ENCODE peak calls at places on chromosomes 13 and 19, in four cellular contexts. M is fibroblast of lung, N is A549, X is OCI-LY7. P is an unnamed sample.

GRCh38 chr13:94419304-94419943 is 60.1 kb downstream of the DCT start:
- DNase-seq in M (peak), N (no peak), X (no peak), P (no peak)

GRCh38 chr19:28847468-28847867 is 365.5 kb downstream of the UQCRFS1 start:
- DNase-seq in M (no peak), N (no peak), X (no peak), P (no peak)

GRCh38 chr19:49212302-49212701 is 54.7 kb downstream of the TRPM4 start:
- DNase-seq in M (peak), N (no peak), X (no peak), P (no peak)

GRCh38 chr13:21531475-21531874 is 72.4 kb upstream of the ZDHHC20 start:
- DNase-seq in M (no peak), N (no peak), X (no peak), P (no peak)

GRCh38 chr19:41801682-41802317 is 5.4 kb downstream of the CEACAM3 start:
- DNase-seq in M (no peak), N (no peak), X (no peak), P (no peak)

GRCh38 chr19:58003153-58003828 is 671 bp upstream of the ZNF606 start:
- DNase-seq in M (peak), N (no peak), X (no peak), P (peak)

GRCh38 chr13:32669030-32669646 is 82.9 kb downstream of the PDS5B start:
- DNase-seq in M (peak), N (peak), X (peak), P (no peak)

GRCh38 chr19:53332484-53332883 is 1.1 kb upstream of the ZNF845 start:
- DNase-seq in M (no peak), N (no peak), X (no peak), P (no peak)

GRCh38 chr19:19606021-19606420 is 12.5 kb downstream of the PBX4 start:
- DNase-seq in M (no peak), N (no peak), X (no peak), P (no peak)

DNA sequence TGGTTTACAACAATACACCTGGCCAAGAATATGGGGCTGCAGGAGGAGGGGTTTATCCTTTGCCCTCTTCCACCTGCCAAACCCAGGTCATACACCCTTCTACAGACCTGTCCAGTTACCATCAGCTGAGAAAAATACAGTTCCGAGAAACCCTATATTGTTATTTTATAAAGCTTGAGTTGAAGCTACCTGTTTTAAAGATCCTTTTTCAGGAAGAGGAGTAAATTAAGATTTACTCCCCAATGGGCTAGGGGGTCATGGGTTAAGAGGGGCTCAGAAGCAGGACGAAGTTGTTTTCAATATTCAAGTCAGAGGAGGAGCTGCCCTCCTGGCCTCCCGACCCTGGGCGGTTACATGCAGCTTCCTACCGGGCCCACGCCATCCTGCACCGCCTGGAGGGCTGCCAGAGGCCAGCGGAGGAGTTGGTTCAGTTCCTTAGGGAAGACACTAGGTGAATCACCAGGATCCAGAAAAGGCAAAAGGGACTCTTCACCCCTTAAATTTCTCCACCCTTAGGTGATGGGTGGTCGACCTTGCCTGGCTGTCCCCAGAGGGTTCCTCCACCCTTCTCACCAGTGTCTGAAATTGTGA is 1.3 kb downstream of the GJB2 start:
- DNase-seq in M (no peak), N (no peak), X (no peak), P (no peak)
- H3K4me2 ChIP-seq in M (no peak), N (peak), X (no peak), P (peak)

DNA sequence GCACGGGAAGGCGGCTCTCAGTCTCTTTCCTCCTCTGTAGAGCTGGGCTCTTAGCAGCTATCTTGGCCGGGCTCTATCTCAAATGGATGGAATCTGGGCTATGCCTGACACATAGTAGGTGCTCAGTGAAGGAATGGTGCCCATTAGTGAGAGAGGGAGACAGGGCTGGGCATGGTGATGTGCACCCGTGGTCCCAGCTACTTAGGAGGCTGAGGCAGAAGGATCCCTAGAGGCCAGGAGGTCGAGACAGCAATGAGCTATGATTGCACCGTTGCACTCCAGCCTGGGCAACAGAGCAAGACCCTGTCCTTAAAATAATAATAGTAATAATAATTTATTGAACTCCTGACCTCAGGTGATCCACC is 14.7 kb downstream of the KLF2 start:
- DNase-seq in M (no peak), N (no peak), X (no peak), P (no peak)
- H3K4me2 ChIP-seq in M (peak), N (peak), X (peak), P (no peak)

GRCh38 chr13:49213539-49213938 is 6.6 kb upstream of the MLNR start:
- DNase-seq in M (no peak), N (no peak), X (no peak), P (no peak)
- H3K4me2 ChIP-seq in M (no peak), N (no peak), X (no peak), P (no peak)

GRCh38 chr19:39410620-39411005 is 1.9 kb upstream of the PLEKHG2 start:
- DNase-seq in M (peak), N (no peak), X (no peak), P (no peak)
- H3K4me2 ChIP-seq in M (peak), N (peak), X (peak), P (peak)

DNA sequence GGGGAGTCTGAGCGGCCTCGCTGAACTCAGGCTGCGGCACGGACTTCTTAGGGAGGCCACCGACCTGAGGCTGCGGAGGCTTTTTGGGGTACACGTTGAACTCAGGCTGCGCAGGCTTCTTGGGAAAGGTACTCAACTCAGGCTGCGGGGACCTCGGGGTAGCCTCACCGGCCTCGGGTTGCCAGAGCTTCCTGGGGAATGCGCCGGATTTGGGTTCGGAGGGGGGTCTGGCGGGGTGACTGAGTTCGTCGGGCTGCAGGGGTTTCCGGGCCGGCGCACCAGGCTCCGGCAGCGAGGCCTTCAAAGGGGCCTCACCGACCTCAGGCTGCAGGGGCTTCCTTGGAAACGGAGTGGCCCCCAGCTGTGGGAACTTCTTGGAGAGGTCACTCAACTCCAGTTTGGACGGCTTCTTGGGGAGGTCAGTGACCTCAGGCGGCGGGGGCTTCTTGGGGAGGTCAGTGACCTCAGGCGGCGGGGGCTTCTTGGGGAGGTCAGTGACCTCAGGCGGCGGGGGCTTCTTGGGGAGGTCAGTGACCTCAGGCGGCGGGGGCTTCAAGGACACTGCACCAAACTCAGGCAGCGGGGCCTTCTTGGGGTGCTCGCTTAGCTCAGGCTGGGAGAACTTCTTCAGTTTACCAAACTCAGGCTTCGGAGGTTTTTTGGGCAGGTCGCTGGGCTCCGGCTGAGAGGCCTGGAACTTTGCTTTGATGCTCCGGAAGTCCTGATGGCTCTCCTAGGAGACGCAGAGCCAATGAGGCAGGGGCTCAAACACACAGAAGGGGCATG is 3.2 kb downstream of the PRAM1 start:
- DNase-seq in M (no peak), N (no peak), X (no peak), P (no peak)
- H3K4me2 ChIP-seq in M (no peak), N (no peak), X (no peak), P (no peak)

DNA sequence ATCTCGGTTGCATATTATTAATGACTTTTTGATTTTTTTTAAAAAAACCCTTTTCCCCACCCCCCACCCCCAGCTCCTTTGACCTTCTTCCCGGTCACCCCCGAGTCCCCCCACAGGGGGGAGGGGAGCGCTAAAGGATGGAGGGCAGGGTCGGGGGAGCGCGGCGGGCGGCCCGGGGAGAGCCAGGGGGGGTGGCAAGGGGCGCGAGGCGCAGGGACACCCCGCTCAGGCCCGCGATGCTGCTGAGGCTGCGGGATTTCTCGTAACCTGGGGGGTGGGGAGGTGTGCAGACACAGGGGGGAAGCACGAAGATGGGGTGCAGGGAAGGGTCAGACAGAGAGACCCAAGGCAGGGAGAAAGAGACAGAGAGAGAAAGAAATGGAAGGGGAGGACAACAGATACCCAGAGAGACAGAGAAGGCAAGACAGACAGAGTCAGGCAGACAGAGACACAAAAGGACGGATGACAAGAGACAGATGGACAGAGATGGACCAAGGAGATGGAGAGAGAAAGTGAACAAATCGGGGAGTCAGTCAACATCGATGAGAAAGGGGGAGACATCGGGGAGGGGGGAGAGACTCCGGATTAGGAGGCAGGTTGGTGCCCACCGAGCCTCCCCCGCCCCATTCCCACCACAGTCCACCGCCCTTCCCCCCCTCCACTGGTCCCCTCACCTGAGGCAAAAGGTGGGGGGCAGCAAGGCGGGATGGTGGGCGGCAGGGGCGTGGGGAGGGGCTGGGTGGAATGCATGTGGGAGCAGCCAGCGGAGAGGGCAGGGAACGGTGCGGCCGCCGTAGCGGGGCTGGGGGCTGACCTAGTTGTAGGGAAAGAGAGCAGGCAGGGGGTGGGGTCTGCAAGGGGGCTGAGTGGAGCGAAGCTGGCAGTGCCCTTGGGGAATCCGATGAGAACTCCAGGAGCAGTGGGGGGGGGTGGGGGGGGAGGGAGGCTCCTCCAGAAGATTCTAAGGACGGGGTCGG is 14.2 kb downstream of the KCNC3 start:
- DNase-seq in M (no peak), N (no peak), X (no peak), P (peak)
- H3K4me2 ChIP-seq in M (no peak), N (peak), X (no peak), P (peak)

DNA sequence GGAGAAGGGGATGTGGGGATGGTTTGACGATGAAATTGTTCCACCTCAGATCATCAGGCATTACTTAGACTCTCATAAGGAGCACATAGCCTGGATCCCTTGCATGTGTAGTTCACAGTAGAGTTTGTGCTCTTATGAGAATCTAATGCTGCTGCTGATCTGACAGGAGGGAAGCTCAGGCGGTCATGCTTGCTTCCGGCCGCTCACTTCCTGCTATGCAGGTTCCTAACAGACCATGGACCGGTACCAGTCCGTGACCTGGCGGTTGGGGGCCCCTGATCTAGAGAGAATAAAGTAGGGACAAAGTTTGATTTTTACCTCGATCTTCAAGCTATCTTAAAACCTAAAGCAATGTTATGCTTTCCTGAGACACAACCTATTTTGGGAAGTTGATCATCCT is 373.8 kb upstream of the ARGLU1 start:
- DNase-seq in M (no peak), N (no peak), X (no peak), P (no peak)
- H3K4me2 ChIP-seq in M (no peak), N (no peak), X (no peak), P (no peak)

GRCh38 chr13:74168263-74168675 is 34.1 kb upstream of the KLF12 start:
- DNase-seq in M (no peak), N (no peak), X (no peak), P (no peak)
- H3K4me2 ChIP-seq in M (no peak), N (no peak), X (no peak), P (no peak)

P was measured in H9.